ENCODE peak calls at places on chromosomes 3 and 15, in four cellular contexts. Y is keratinocyte, L is HCT116, J is OCI-LY7. C is an unnamed sample.

GRCh38 chr15:59026207-59026606 is 38.7 kb downstream of the RNF111 start:
- DNase-seq in Y (no peak), L (no peak), J (no peak), C (no peak)

GRCh38 chr3:49123687-49124086 is 3.1 kb upstream of the USP19 start:
- DNase-seq in L (no peak), J (no peak), Y (no peak), C (no peak)

GRCh38 chr3:99929409-99930139 is 111.9 kb downstream of the CMSS1 start:
- DNase-seq in J (no peak), L (no peak), Y (peak; percentile 33), C (peak; percentile 53)

GRCh38 chr3:71602256-71602655 is 18.7 kb upstream of the FOXP1 start:
- DNase-seq in L (no peak), J (no peak), Y (no peak), C (no peak)

GRCh38 chr3:37540786-37541185 is 320.9 kb upstream of the CTDSPL start:
- DNase-seq in J (no peak), Y (no peak), L (no peak), C (no peak)

GRCh38 chr3:43257850-43258249 is 28.5 kb upstream of the SNRK start:
- DNase-seq in Y (no peak), J (no peak), L (no peak), C (no peak)

GRCh38 chr3:163058190-163058854 is 1561.7 kb downstream of the OTOL1 start:
- DNase-seq in Y (no peak), L (no peak), J (no peak), C (no peak)

GRCh38 chr3:40780341-40780800 is 255.6 kb downstream of the ZNF621 start:
- DNase-seq in L (no peak), Y (no peak), J (no peak), C (peak; percentile 4)

GRCh38 chr3:9064251-9064650 is 101.0 kb upstream of the RAD18 start:
- DNase-seq in L (no peak), J (no peak), Y (no peak), C (no peak)

GRCh38 chr15:73584699-73585420 is 48.3 kb downstream of the NPTN start:
- DNase-seq in L (no peak), Y (no peak), J (no peak), C (no peak)

GRCh38 chr3:29067014-29067413 is 213.9 kb upstream of the RBMS3 start:
- DNase-seq in L (no peak), J (no peak), Y (peak; percentile 35), C (peak; percentile 59)

GRCh38 chr3:108182339-108182738 is 39.9 kb downstream of the IFT57 start:
- DNase-seq in J (no peak), L (no peak), Y (no peak), C (no peak)

GRCh38 chr3:151300554-151300953 is 16.1 kb downstream of the GPR87 start:
- DNase-seq in L (no peak), J (no peak), Y (no peak), C (no peak)
- H4K20me1 ChIP-seq in L (no peaks in the 10 kb centered on the region), J (no peaks in the 10 kb centered on the region), Y (no peaks in the 10 kb centered on the region), C (no peaks in the 10 kb centered on the region)

GRCh38 chr3:171176244-171176925 is 149.9 kb upstream of the SLC2A2 start:
- DNase-seq in Y (no peak), L (no peak), J (no peak), C (no peak)

GRCh38 chr3:171177056-171177455 is 150.5 kb upstream of the SLC2A2 start:
- DNase-seq in Y (no peak), J (no peak), L (no peak), C (no peak)

GRCh38 chr3:171175840-171176239 is 149.3 kb upstream of the SLC2A2 start:
- DNase-seq in Y (no peak), J (no peak), L (no peak), C (peak; percentile 41)

GRCh38 chr3:171172070-171172469 is 145.6 kb upstream of the SLC2A2 start:
- DNase-seq in L (no peak), J (peak; percentile 8), Y (no peak), C (peak; percentile 20)

GRCh38 chr3:171173732-171174131 is 147.2 kb upstream of the SLC2A2 start:
- DNase-seq in L (no peak), Y (no peak), J (no peak), C (no peak)
- H2AFZ ChIP-seq in L (no peak overlapping the region), Y (no peak overlapping the region), J (no peak overlapping the region), C (no peak overlapping the region)

GRCh38 chr3:157082305-157082981 is 77.5 kb downstream of the CCNL1 start:
- DNase-seq in Y (peak; percentile 62), J (no peak), L (peak; percentile 18), C (peak; percentile 92)
- H3K27ac ChIP-seq in Y (peak overlapping the region; percentile 97), J (no peak overlapping the region), L (no peak overlapping the region), C (peak overlapping the region; percentile 97)

GRCh38 chr3:16508591-16508995 is 4.9 kb downstream of the RFTN1 start:
- DNase-seq in Y (no peak), L (no peak), J (peak; percentile 39), C (no peak)

GRCh38 chr3:16512435-16513140 is 911 bp downstream of the RFTN1 start:
- DNase-seq in J (peak; percentile 88), Y (no peak), L (no peak), C (no peak)

GRCh38 chr3:16509721-16510619 is 3.5 kb downstream of the RFTN1 start:
- DNase-seq in J (peak; percentile 65), L (no peak), Y (no peak), C (no peak)

GRCh38 chr3:16511561-16512434 is 1.7 kb downstream of the RFTN1 start:
- DNase-seq in L (no peak), J (peak; percentile 92), Y (no peak), C (no peak)

DNA sequence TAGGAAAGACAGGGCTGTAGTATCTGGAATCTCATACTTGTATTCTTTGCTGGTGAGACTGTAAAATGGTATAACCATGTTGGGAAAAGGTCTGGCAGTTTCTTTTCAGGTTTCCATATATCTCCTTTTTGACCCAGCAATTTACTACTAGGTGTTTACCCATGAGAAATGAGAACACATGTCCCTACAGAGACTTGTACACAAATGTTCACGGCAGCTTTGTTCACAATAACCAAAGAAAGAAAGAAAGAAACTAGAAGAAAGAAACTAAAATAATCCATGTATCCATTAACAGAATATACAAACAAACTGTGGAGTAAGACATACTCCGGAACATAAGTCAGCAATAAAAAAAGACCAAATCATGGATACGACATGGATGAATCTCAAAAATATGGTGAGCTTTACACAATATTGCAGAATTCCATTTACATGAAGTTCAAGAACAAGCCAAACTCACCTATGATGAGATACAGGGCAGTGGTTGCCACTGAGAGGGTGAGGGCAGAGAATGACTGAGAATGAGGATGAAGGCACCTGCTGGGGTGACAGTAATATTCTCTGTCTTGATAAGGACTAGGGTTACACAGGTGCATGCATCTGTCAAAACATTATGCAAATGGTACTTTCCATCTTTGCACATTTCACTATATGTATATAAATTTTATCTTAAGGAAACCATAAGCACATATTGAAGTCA is 2.7 kb downstream of the RFTN1 start:
- DNase-seq in J (peak; percentile 71), Y (no peak), L (no peak), C (no peak)
- H4K20me1 ChIP-seq in J (peaks cover 50% of the 10 kb centered on the region), Y (no peaks in the 10 kb centered on the region), L (no peaks in the 10 kb centered on the region), C (no peaks in the 10 kb centered on the region)

DNA sequence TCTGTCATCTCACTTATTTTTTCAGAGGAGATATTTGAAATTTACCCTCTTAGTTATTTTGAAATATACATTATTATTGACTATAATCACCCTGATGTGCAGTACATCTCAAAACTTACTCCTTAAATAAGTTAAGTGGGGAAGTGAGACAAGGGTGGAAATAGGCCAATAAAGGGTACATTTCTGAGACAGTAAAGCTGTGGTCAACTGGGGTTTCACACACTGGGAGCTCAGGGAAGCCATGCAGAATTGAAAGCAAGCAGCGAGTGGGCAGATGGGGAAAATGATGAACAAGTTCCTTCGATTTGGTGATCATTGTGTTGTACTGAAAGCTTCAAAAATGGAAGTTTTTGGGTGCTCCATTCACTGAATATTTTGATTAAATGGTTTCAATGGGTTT is 21.6 kb upstream of the MOBP start:
- DNase-seq in Y (no peak), L (no peak), J (no peak), C (no peak)
- H2AFZ ChIP-seq in Y (no peak overlapping the region), L (no peak overlapping the region), J (no peak overlapping the region), C (no peak overlapping the region)